ENCODE peak calls at places on chromosome 13, in six cellular contexts. J, Z, E, R, K and W are unnamed samples.

GRCh38 chr13:43472344-43472743 is 314.4 kb downstream of the ENOX1 start:
- DNase-seq in Z (no peak), J (no peak), K (no peak), R (no peak), E (no peak), W (no peak)

GRCh38 chr13:78689011-78689410 is 30.1 kb upstream of the OBI1 start:
- DNase-seq in E (peak; percentile 24), K (no peak), Z (peak; percentile 14), J (no peak), R (no peak), W (no peak)

GRCh38 chr13:45512148-45512498 is 47.4 kb downstream of the COG3 start:
- DNase-seq in Z (no peak), R (peak; percentile 31), J (no peak), K (no peak), E (no peak), W (no peak)

GRCh38 chr13:97224544-97225324 is 2.6 kb downstream of the MBNL2 start:
- DNase-seq in J (no peak), R (peak; percentile 58), E (peak; percentile 66), K (peak; percentile 59), Z (peak; percentile 79), W (no peak)

GRCh38 chr13:60351816-60352215 is 45.2 kb upstream of the TDRD3 start:
- DNase-seq in K (no peak), Z (no peak), E (no peak), R (peak; percentile 31), J (no peak), W (no peak)

GRCh38 chr13:44040754-44041100 is 161.0 kb downstream of the LACC1 start:
- DNase-seq in K (no peak), J (no peak), E (peak; percentile 55), Z (peak; percentile 18), R (peak; percentile 53), W (no peak)

GRCh38 chr13:45340422-45341033 is 455 bp downstream of the TPT1 start:
- DNase-seq in Z (peak; percentile 97), E (peak; percentile 97), K (peak; percentile 36), J (peak; percentile 87), R (peak; percentile 91), W (peak; percentile 65)

GRCh38 chr13:46211521-46212351 is at the start of gene LRRC63:
- DNase-seq in E (peak; percentile 70), Z (peak; percentile 24), K (peak; percentile 66), R (peak; percentile 41), J (peak; percentile 86), W (peak; percentile 82)

GRCh38 chr13:80338781-80339577 is 1.9 kb downstream of the SPRY2 start:
- DNase-seq in J (peak; percentile 78), E (peak; percentile 87), Z (peak; percentile 88), R (peak; percentile 79), K (peak; percentile 23), W (peak; percentile 61)

GRCh38 chr13:43411741-43412140 is 375.0 kb downstream of the ENOX1 start:
- DNase-seq in R (no peak), J (no peak), K (peak; percentile 75), E (no peak), Z (no peak), W (no peak)

GRCh38 chr13:105272660-105273631 is 1262.5 kb downstream of the EFNB2 start:
- DNase-seq in K (no peak), R (no peak), Z (no peak), J (no peak), E (no peak), W (no peak)

GRCh38 chr13:101474419-101474957 is 22.0 kb downstream of the ITGBL1 start:
- DNase-seq in K (peak; percentile 6), Z (peak; percentile 90), J (no peak), R (peak; percentile 90), E (peak; percentile 93), W (no peak)

GRCh38 chr13:43495732-43496131 is 291.0 kb downstream of the ENOX1 start:
- DNase-seq in K (no peak), Z (no peak), R (no peak), E (no peak), J (no peak), W (no peak)

GRCh38 chr13:53694814-53695533 is 666.4 kb downstream of the OLFM4 start:
- DNase-seq in J (no peak), R (no peak), E (no peak), K (no peak), Z (no peak), W (no peak)

GRCh38 chr13:104975272-104975671 is 1560.2 kb downstream of the EFNB2 start:
- DNase-seq in Z (no peak), J (no peak), K (no peak), R (no peak), E (no peak), W (peak; percentile 30)

GRCh38 chr13:29292045-29292444 is 303.4 kb downstream of the SLC7A1 start:
- DNase-seq in E (no peak), K (no peak), J (no peak), R (no peak), Z (no peak), W (no peak)

GRCh38 chr13:30119476-30119875 is 187.9 kb downstream of the KATNAL1 start:
- DNase-seq in Z (peak; percentile 65), K (no peak), J (no peak), R (peak; percentile 70), E (peak; percentile 74), W (no peak)

GRCh38 chr13:68439821-68440220 is 1209.7 kb upstream of the PCDH9 start:
- DNase-seq in J (no peak), Z (no peak), R (peak; percentile 34), E (no peak), K (no peak), W (no peak)

GRCh38 chr13:113342820-113343691 is 20.9 kb downstream of the GRTP1 start:
- DNase-seq in R (no peak), E (no peak), Z (no peak), K (no peak), J (no peak), W (no peak)

GRCh38 chr13:113734099-113734825 is 24.8 kb upstream of the TMEM255B start:
- DNase-seq in K (no peak), E (no peak), J (no peak), Z (no peak), R (no peak), W (no peak)

GRCh38 chr13:32746474-32746873 is 160.2 kb downstream of the PDS5B start:
- DNase-seq in K (no peak), Z (no peak), E (no peak), R (no peak), J (no peak), W (no peak)

GRCh38 chr13:68523838-68524424 is 1293.8 kb upstream of the PCDH9 start:
- DNase-seq in R (no peak), K (no peak), E (no peak), Z (no peak), J (no peak), W (no peak)

GRCh38 chr13:80251403-80251802 is 89.5 kb downstream of the SPRY2 start:
- DNase-seq in J (no peak), Z (peak; percentile 57), E (peak; percentile 60), K (peak; percentile 81), R (peak; percentile 76), W (no peak)

GRCh38 chr13:99379856-99380255 is 72.7 kb upstream of the GPR183 start:
- DNase-seq in E (no peak), R (no peak), Z (no peak), K (no peak), J (no peak), W (no peak)

GRCh38 chr13:29679357-29680050 is 84.0 kb upstream of the SLC7A1 start:
- DNase-seq in Z (peak; percentile 18), E (peak; percentile 27), K (no peak), R (no peak), J (no peak), W (no peak)

GRCh38 chr13:58619396-58620113 is 988.0 kb downstream of the PCDH17 start:
- DNase-seq in E (no peak), R (no peak), J (no peak), Z (no peak), K (peak; percentile 16), W (no peak)

GRCh38 chr13:74077847-74078246 is 56.4 kb downstream of the KLF12 start:
- DNase-seq in R (peak; percentile 16), K (no peak), Z (peak; percentile 41), E (peak; percentile 36), J (no peak), W (no peak)

GRCh38 chr13:49220856-49221614 is 897 bp downstream of the MLNR start:
- DNase-seq in K (no peak), J (no peak), Z (peak; percentile 15), R (peak; percentile 15), E (no peak), W (peak; percentile 52)

GRCh38 chr13:110126391-110126961 is 180.5 kb downstream of the COL4A1 start:
- DNase-seq in R (peak; percentile 97), E (peak; percentile 94), J (no peak), K (peak; percentile 22), Z (peak; percentile 94), W (no peak)

GRCh38 chr13:103188688-103189326 is 122.6 kb upstream of the SLC10A2 start:
- DNase-seq in J (no peak), Z (peak; percentile 55), E (peak; percentile 61), R (peak; percentile 23), K (peak; percentile 21), W (peak; percentile 21)

GRCh38 chr13:50524540-50524939 is 319.0 kb downstream of the DLEU7 start:
- DNase-seq in E (no peak), K (no peak), R (no peak), J (no peak), Z (no peak), W (no peak)

GRCh38 chr13:24247016-24247415 is 62.4 kb upstream of the C1QTNF9 start:
- DNase-seq in J (no peak), Z (no peak), K (no peak), R (no peak), E (no peak), W (no peak)

GRCh38 chr13:21676611-21677021 is 5.7 kb downstream of the FGF9 start:
- DNase-seq in K (no peak), R (no peak), J (no peak), Z (no peak), E (no peak), W (no peak)

GRCh38 chr13:112983428-112984196 is 14.6 kb downstream of the MCF2L start:
- DNase-seq in J (no peak), E (no peak), Z (no peak), R (no peak), K (no peak), W (no peak)

GRCh38 chr13:113058988-113059850 is 46.4 kb upstream of the F7 start:
- DNase-seq in Z (no peak), R (peak; percentile 5), K (no peak), J (no peak), E (peak; percentile 16), W (no peak)

GRCh38 chr13:40664100-40665060 is 2.1 kb downstream of the FOXO1 start:
- DNase-seq in E (peak; percentile 55), J (peak; percentile 77), K (no peak), R (no peak), Z (peak; percentile 63), W (peak; percentile 66)

GRCh38 chr13:35966024-35966423 is 165.2 kb downstream of the DCLK1 start:
- DNase-seq in Z (no peak), E (no peak), J (no peak), R (peak; percentile 45), K (no peak), W (no peak)